ENCODE peak calls at places on chromosomes 5 and 9, in four cellular contexts. A, Y, F and Z are unnamed samples.

GRCh38 chr5:154611341-154611767 is 133.3 kb upstream of the HAND1 start:
- DNase-seq in Y (no peak), A (peak; percentile 18), F (no peak), Z (no peak)

GRCh38 chr5:91382530-91383026 is 539 bp downstream of the ARRDC3 start:
- DNase-seq in F (peak; percentile 31), A (peak; percentile 33), Y (no peak), Z (no peak)

GRCh38 chr5:88702328-88702727 is 180.7 kb downstream of the MEF2C start:
- DNase-seq in Y (no peak), A (no peak), F (no peak), Z (no peak)

GRCh38 chr5:75734913-75735789 is 17.9 kb upstream of the POC5 start:
- DNase-seq in Y (peak; percentile 14), F (peak; percentile 5), A (peak; percentile 4), Z (peak; percentile 23)

GRCh38 chr9:38437193-38437823 is 13.1 kb upstream of the IGFBPL1 start:
- DNase-seq in Y (no peak), A (peak; percentile 55), F (no peak), Z (no peak)

GRCh38 chr9:132181796-132182521 is 20.1 kb downstream of the NTNG2 start:
- DNase-seq in Y (no peak), A (peak; percentile 13), F (no peak), Z (no peak)

GRCh38 chr9:16143947-16144890 is 591.4 kb downstream of the CCDC171 start:
- DNase-seq in F (no peak), Y (no peak), A (no peak), Z (no peak)

GRCh38 chr9:90546200-90546599 is 96.4 kb downstream of the DIRAS2 start:
- DNase-seq in Y (no peak), A (peak; percentile 94), F (no peak), Z (no peak)

GRCh38 chr9:134626576-134627416 is 14.8 kb upstream of the COL5A1 start:
- DNase-seq in A (peak; percentile 59), Y (no peak), F (no peak), Z (no peak)

GRCh38 chr5:138972230-138972629 is 97.1 kb upstream of the LRRTM2 start:
- DNase-seq in A (no peak), F (no peak), Y (no peak), Z (no peak)

GRCh38 chr5:102903074-102903871 is 148.2 kb downstream of the PAM start:
- DNase-seq in A (peak; percentile 36), F (no peak), Y (no peak), Z (no peak)

GRCh38 chr9:125332527-125332926 is 70.9 kb downstream of the GAPVD1 start:
- DNase-seq in F (peak; percentile 68), Y (no peak), A (no peak), Z (no peak)

GRCh38 chr9:111198936-111199335 is 131.1 kb downstream of the OR2K2 start:
- DNase-seq in A (peak; percentile 36), F (no peak), Y (no peak), Z (no peak)

GRCh38 chr5:30831123-30831522 is 362.4 kb upstream of the CDH6 start:
- DNase-seq in F (no peak), A (no peak), Y (no peak), Z (no peak)

GRCh38 chr9:114806571-114806970 is 732 bp upstream of the TNFSF15 start:
- DNase-seq in A (no peak), Y (no peak), F (no peak), Z (no peak)

GRCh38 chr5:141420855-141421488 is at the start of gene PCDHGA11:
- DNase-seq in Y (peak; percentile 61), A (peak; percentile 63), F (peak; percentile 37), Z (no peak)

GRCh38 chr5:173331956-173332479 is 3.8 kb upstream of the STC2 start:
- DNase-seq in A (peak; percentile 83), Y (peak; percentile 95), F (peak; percentile 42), Z (no peak)

GRCh38 chr5:150497274-150497988 is 10.5 kb upstream of the NDST1 start:
- DNase-seq in A (peak; percentile 96), Y (no peak), F (no peak), Z (no peak)

GRCh38 chr5:61951295-61951694 is 354.7 kb upstream of the KIF2A start:
- DNase-seq in F (no peak), Y (no peak), A (no peak), Z (no peak)

GRCh38 chr9:131347376-131348020 is 46.4 kb upstream of the PRRC2B start:
- DNase-seq in Y (peak; percentile 45), F (no peak), A (no peak), Z (no peak)

GRCh38 chr9:17824191-17824926 is 245.5 kb downstream of the SH3GL2 start:
- DNase-seq in F (no peak), Y (no peak), A (peak; percentile 1), Z (no peak)

GRCh38 chr5:152349683-152350526 is 55.2 kb downstream of the NMUR2 start:
- DNase-seq in A (peak; percentile 14), F (no peak), Y (peak; percentile 31), Z (peak; percentile 70)

GRCh38 chr5:167488371-167488770 is 803.1 kb upstream of the WWC1 start:
- DNase-seq in A (no peak), Y (no peak), F (no peak), Z (no peak)

GRCh38 chr5:117058740-117059139 is 484.1 kb upstream of the SEMA6A start:
- DNase-seq in Y (no peak), F (no peak), A (no peak), Z (no peak)

GRCh38 chr5:68189613-68190012 is 25.9 kb upstream of the PIK3R1 start:
- DNase-seq in F (no peak), A (no peak), Y (no peak), Z (no peak)

GRCh38 chr5:68192679-68193060 is 22.9 kb upstream of the PIK3R1 start:
- DNase-seq in Y (no peak), A (no peak), F (no peak), Z (no peak)

GRCh38 chr5:68189171-68189570 is 26.4 kb upstream of the PIK3R1 start:
- DNase-seq in Y (no peak), A (no peak), F (no peak), Z (no peak)

GRCh38 chr5:68182534-68182933 is 33.0 kb upstream of the PIK3R1 start:
- DNase-seq in F (no peak), A (no peak), Y (no peak), Z (no peak)

DNA sequence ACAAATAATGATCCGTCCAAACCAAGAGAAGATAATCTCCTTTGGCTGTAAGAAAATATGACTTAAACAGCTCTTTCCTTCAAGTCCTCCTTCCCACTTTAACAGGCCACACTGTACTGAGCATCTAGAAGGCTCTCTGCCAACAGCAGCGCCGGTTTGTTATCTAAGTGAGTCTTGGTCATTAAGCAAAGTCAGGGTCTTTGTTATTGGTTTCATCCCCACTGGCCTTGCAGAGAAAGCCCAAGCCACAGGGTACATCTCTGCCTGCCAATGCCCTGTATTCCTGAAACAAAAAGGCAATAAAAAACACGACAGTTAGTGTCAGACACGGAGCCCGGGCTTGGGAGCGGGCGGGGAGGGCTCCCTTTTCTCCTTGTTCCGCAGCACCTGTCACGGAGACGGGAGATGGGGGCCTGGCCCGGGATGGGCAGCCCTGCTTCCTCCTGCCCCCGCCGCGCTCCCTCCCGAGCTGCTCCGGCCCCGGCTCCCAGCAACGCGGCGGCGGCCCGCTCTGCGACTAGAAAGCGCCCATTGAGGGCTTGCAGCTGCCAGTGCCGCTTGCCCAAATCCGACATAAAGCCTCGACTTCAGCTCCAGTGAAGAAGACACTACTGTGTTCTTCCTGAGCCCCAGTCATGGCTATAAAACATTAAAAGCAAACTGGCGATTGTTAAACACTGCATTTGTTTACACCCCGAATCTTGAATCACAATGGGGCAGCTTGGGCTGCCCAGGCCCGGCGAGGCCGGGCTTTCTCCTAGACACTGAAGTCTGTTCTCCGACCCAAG is 28.1 kb upstream of the PIK3R1 start:
- DNase-seq in Y (no peak), A (peak; percentile 22), F (no peak), Z (peak; percentile 81)
- TF ChIP-seq CHD1 in Y (no peak), A (no peak), F (no peak), Z (no peak)

GRCh38 chr5:3119435-3119834 is 368.0 kb upstream of the IRX2 start:
- DNase-seq in Y (no peak), A (no peak), F (no peak), Z (no peak)
- TF ChIP-seq CHD1 in Y (no peak), A (no peak), F (no peak), Z (no peak)

DNA sequence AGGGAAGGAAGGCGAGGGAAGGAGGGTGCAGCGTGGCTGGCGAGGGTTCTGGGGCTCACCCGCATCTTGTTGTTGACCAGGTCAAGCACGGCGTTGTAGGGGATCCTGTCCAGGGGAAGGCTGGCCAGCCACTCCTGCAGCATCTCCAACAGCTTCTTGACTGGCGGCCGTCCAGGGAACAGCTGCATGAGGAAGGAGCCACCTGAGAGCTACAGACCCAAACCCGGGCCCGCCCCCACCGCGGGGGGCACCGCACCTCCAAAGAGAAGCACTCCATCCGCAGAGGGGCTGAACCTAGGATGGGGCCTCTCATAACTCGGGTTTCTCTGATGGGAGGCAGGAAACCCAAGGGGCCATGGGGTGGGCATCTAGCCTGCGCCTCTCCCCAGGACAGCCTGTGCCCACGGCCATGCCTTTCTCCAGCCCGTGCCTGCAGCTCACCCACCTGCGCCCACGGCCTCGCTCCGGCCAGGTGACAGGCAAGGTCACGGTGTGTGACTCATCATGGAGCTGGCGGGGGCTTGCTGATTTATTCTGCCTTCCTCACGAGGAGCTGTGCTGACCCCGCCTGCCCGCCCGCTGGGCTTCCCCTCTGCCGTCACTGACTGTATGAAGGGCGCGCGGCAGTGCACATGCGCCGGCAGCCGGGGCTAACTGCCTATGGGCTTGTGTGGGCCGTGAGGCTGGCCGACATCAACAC is 11.8 kb upstream of the LHX3 start:
- DNase-seq in F (no peak), A (no peak), Y (no peak), Z (no peak)
- TF ChIP-seq CHD1 in F (no peak), A (no peak), Y (no peak), Z (no peak)

DNA sequence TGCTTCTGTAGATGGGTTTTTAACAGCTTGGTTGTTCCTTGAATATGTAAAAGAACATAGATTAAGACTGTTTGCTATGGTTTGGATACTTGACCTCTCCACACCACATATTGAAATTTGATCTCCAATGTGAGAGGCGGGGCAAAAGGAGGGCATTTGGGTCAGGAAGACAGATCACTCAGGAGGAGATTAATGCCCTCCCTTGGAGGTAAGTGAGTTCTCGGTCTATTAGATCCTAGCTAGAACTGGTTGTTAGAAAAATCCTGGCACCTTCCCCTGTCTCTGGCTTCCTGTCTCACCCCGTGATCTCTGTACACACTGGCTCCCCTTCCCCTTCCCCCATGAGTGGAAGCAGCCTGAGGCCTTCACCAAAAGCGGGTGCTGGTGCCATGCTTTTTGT is 281.1 kb upstream of the ANKRD55 start:
- DNase-seq in A (no peak), Y (no peak), F (no peak), Z (no peak)
- TF ChIP-seq CHD1 in A (no peak), Y (no peak), F (no peak), Z (no peak)

DNA sequence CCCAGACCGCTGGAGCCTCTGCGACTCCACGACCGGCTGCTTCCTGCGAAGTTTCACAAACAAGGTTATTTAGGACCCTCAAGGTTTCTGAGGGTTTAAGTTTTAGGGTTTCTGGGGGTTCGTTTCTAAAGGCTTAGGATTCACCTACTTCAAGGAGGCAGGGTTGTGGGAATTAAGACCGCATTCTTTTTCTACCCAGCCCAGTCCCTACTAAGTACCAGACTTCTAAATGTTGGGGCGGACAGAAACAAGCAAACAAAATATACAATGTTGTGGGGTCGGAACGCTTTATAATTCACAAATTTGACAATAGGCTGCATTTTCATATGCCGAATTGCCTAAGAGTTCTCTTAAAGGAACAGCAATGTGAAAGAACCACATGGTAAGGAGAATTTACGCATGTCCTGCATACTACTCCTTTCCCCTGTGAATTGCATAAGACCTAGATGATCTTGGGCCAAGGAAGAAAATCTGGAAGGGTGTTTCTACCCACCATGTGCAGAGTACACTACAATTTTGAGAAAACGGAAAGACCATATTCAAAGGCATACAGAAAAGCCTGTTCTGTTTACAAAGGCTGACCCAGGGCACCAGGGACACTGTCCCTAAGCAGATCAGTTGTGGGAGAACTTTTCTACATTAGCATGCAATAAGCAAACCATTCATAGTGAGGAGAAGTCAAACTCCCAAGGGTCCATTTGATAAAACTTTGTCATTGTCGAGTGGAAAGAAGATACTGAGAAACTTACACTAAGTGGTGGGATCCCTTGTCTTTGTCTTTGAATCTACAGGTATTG is 457.3 kb downstream of the RAB3C start:
- DNase-seq in Y (no peak), A (no peak), F (no peak), Z (no peak)
- TF ChIP-seq CHD1 in Y (no peak), A (no peak), F (no peak), Z (no peak)

GRCh38 chr5:548256-548655 is 24.0 kb upstream of the SLC9A3 start:
- DNase-seq in A (peak; percentile 19), Y (no peak), F (no peak), Z (no peak)
- TF ChIP-seq CHD1 in A (no peak), Y (no peak), F (no peak), Z (no peak)